ENCODE peak calls at places on chromosomes 2 and 18, in five cellular contexts. G, P, D, Z and O are unnamed samples.

GRCh38 chr2:219557791-219558785 is 13.3 kb downstream of the OBSL1 start:
- DNase-seq in G (no peak), P (no peak), D (no peak), Z (no peak), O (no peak)

GRCh38 chr2:110881908-110882307 is 149.5 kb downstream of the ACOXL start:
- DNase-seq in G (no peak), P (no peak), D (no peak), Z (no peak), O (no peak)

GRCh38 chr18:79197531-79197930 is 128.3 kb downstream of the ATP9B start:
- DNase-seq in G (no peak), P (no peak), D (no peak), Z (no peak), O (no peak)

GRCh38 chr2:54558188-54558975 is 102.3 kb downstream of the SPTBN1 start:
- DNase-seq in G (peak; percentile 53), P (peak; percentile 55), D (peak; percentile 80), Z (peak; percentile 11), O (peak; percentile 87)

GRCh38 chr2:181764095-181764963 is 84.0 kb upstream of the NEUROD1 start:
- DNase-seq in G (no peak), P (no peak), D (no peak), Z (no peak), O (no peak)

GRCh38 chr2:149761611-149762010 is 174.0 kb upstream of the MMADHC start:
- DNase-seq in G (no peak), P (no peak), D (no peak), Z (no peak), O (no peak)

GRCh38 chr2:129904532-129905446 is 74.7 kb upstream of the RAB6C start:
- DNase-seq in G (no peak), P (no peak), D (no peak), Z (no peak), O (no peak)

GRCh38 chr2:206232287-206233035 is 42.0 kb upstream of the ZDBF2 start:
- DNase-seq in G (no peak), P (no peak), D (no peak), Z (no peak), O (no peak)

GRCh38 chr2:109054865-109055264 is 65.8 kb upstream of the EDAR start:
- DNase-seq in G (no peak), P (no peak), D (no peak), Z (no peak), O (no peak)

GRCh38 chr18:8513249-8513648 is 96.0 kb upstream of the RAB12 start:
- DNase-seq in G (no peak), P (no peak), D (no peak), Z (no peak), O (no peak)

GRCh38 chr2:12861344-12861942 is 144.7 kb downstream of the TRIB2 start:
- DNase-seq in G (no peak), P (no peak), D (peak; percentile 72), Z (no peak), O (no peak)

GRCh38 chr2:174493549-174494331 is 6.9 kb upstream of the GPR155 start:
- DNase-seq in G (no peak), P (no peak), D (no peak), Z (no peak), O (no peak)

GRCh38 chr2:113268621-113269360 is 9.9 kb downstream of the PAX8 start:
- DNase-seq in G (no peak), P (no peak), D (no peak), Z (no peak), O (no peak)